ENCODE peak calls at places on chromosomes 7 and 10, in eight cellular contexts. V is spleen, O is AG04450, Z is dorsolateral prefrontal cortex, G is uterus, W is H7, D is lower lobe of right lung, M is GM23338. J is an unnamed sample.

GRCh38 chr7:100951172-100951571 is 1.8 kb downstream of the MUC3A start:
- DNase-seq in V (no peak), O (no peak), Z (no peak), G (no peak), W (peak; percentile 92), D (no peak), M (peak; percentile 97), J (no peak)

GRCh38 chr10:115095758-115096157 is 2.6 kb downstream of the ATRNL1 start:
- DNase-seq in V (no peak), O (no peak), Z (no peak), G (no peak), W (no peak), D (no peak), M (no peak), J (no peak)

GRCh38 chr7:141513720-141514119 is 37.5 kb upstream of the AGK start:
- DNase-seq in V (no peak), O (no peak), Z (no peak), G (no peak), W (no peak), D (no peak), M (no peak), J (no peak)

GRCh38 chr7:141201145-141201885 is 127.5 kb downstream of the TMEM178B start:
- DNase-seq in V (no peak), O (no peak), Z (no peak), G (no peak), W (peak; percentile 48), D (no peak), M (no peak), J (no peak)

GRCh38 chr10:36446873-36447272 is 678.5 kb upstream of the ANKRD30A start:
- DNase-seq in V (no peak), O (no peak), Z (no peak), G (peak; percentile 34), W (no peak), D (no peak), M (no peak), J (no peak)

GRCh38 chr10:132289439-132289838 is 18.3 kb downstream of the STK32C start:
- DNase-seq in V (no peak), O (no peak), Z (no peak), G (no peak), W (no peak), D (no peak), M (no peak), J (no peak)

GRCh38 chr10:21100871-21101514 is 203.9 kb upstream of the NEBL start:
- DNase-seq in V (no peak), O (no peak), Z (no peak), G (no peak), W (no peak), D (no peak), M (no peak), J (peak; percentile 52)

GRCh38 chr10:117533507-117534281 is 8.9 kb upstream of the EMX2 start:
- DNase-seq in V (no peak), O (no peak), Z (no peak), G (peak; percentile 90), W (no peak), D (no peak), M (no peak), J (peak; percentile 80)

GRCh38 chr10:8617792-8618191 is 563.3 kb downstream of the GATA3 start:
- DNase-seq in V (no peak), O (no peak), Z (no peak), G (no peak), W (no peak), D (no peak), M (no peak), J (no peak)

GRCh38 chr7:8277394-8277982 is 15.5 kb upstream of the ICA1 start:
- DNase-seq in V (no peak), O (no peak), Z (no peak), G (no peak), W (peak; percentile 66), D (no peak), M (peak; percentile 83), J (no peak)

GRCh38 chr10:2897619-2898508 is 169.5 kb upstream of the PFKP start:
- DNase-seq in V (no peak), O (no peak), Z (no peak), G (no peak), W (no peak), D (no peak), M (no peak), J (peak; percentile 5)

GRCh38 chr10:71046747-71047146 is 158.4 kb upstream of the PCBD1 start:
- DNase-seq in V (peak; percentile 34), O (no peak), Z (no peak), G (no peak), W (no peak), D (no peak), M (no peak), J (no peak)

GRCh38 chr10:43398939-43399871 is 9.8 kb downstream of the HNRNPF start:
- DNase-seq in V (no peak), O (no peak), Z (no peak), G (no peak), W (no peak), D (no peak), M (no peak), J (peak; percentile 74)

GRCh38 chr7:134089446-134089845 is 37.7 kb upstream of the LRGUK start:
- DNase-seq in V (no peak), O (no peak), Z (no peak), G (no peak), W (no peak), D (no peak), M (peak; percentile 68), J (no peak)

GRCh38 chr10:42932116-42932515 is 144.8 kb upstream of the RET start:
- DNase-seq in V (peak; percentile 65), O (no peak), Z (no peak), G (no peak), W (peak; percentile 6), D (peak; percentile 39), M (no peak), J (no peak)

GRCh38 chr10:456486-456885 is 233.0 kb downstream of the DIP2C start:
- DNase-seq in V (peak; percentile 37), O (no peak), Z (no peak), G (no peak), W (no peak), D (no peak), M (no peak), J (no peak)

GRCh38 chr10:70265032-70265689 is 18.6 kb downstream of the NPFFR1 start:
- DNase-seq in V (no peak), O (no peak), Z (no peak), G (no peak), W (peak; percentile 88), D (no peak), M (peak; percentile 91), J (no peak)

GRCh38 chr10:126889421-126889820 is 15.8 kb upstream of the DOCK1 start:
- DNase-seq in V (no peak), O (no peak), Z (no peak), G (no peak), W (no peak), D (no peak), M (no peak), J (no peak)

GRCh38 chr10:126892873-126893175 is 12.4 kb upstream of the DOCK1 start:
- DNase-seq in V (no peak), O (no peak), Z (no peak), G (no peak), W (no peak), D (no peak), M (no peak), J (no peak)

GRCh38 chr10:126892150-126892872 is 12.9 kb upstream of the DOCK1 start:
- DNase-seq in V (peak; percentile 52), O (no peak), Z (no peak), G (no peak), W (no peak), D (no peak), M (no peak), J (no peak)

GRCh38 chr10:126895214-126895781 is 9.9 kb upstream of the DOCK1 start:
- DNase-seq in V (peak; percentile 41), O (no peak), Z (no peak), G (no peak), W (no peak), D (no peak), M (no peak), J (no peak)

DNA sequence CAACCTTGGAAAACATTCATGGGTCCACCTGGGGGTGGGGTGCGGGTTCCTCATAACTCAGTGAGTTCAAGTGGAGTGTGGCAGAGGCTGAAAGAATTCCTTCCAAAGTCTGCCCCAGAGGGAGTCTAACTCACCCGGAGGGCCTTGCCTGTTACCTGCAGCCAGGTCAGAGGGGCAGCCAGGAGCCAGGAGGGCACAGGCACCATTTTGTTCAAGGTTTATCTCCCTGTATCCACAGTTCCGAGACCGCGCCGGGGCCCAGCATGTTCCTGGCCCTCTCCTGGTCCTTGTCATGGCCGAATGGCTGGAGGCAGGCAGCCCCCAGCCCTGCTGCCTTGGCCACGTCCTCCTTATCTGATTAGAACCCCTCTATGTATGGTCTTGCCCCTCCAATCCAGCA is 11.4 kb upstream of the DOCK1 start:
- DNase-seq in V (peak; percentile 59), O (no peak), Z (no peak), G (no peak), W (no peak), D (no peak), M (no peak), J (no peak)
- H3K4me3 ChIP-seq in V (no peak overlapping the region), O (no peak overlapping the region), Z (no peak overlapping the region), G (no peak overlapping the region), W (no peak overlapping the region), D (no peak overlapping the region), M (no peak overlapping the region), J (no peak overlapping the region)

GRCh38 chr10:124394583-124394982 is 24.1 kb downstream of the OAT start:
- DNase-seq in V (no peak), O (no peak), Z (no peak), G (no peak), W (no peak), D (no peak), M (no peak), J (no peak)
- H3K4me3 ChIP-seq in V (no peak overlapping the region), O (no peak overlapping the region), Z (no peak overlapping the region), G (no peak overlapping the region), W (no peak overlapping the region), D (no peak overlapping the region), M (no peak overlapping the region), J (no peak overlapping the region)

GRCh38 chr10:127743205-127743604 is 6.2 kb downstream of the FOXI2 start:
- DNase-seq in V (no peak), O (no peak), Z (no peak), G (no peak), W (no peak), D (no peak), M (no peak), J (no peak)
- H3K4me3 ChIP-seq in V (no peak overlapping the region), O (no peak overlapping the region), Z (no peak overlapping the region), G (no peak overlapping the region), W (no peak overlapping the region), D (no peak overlapping the region), M (no peak overlapping the region), J (no peak overlapping the region)

DNA sequence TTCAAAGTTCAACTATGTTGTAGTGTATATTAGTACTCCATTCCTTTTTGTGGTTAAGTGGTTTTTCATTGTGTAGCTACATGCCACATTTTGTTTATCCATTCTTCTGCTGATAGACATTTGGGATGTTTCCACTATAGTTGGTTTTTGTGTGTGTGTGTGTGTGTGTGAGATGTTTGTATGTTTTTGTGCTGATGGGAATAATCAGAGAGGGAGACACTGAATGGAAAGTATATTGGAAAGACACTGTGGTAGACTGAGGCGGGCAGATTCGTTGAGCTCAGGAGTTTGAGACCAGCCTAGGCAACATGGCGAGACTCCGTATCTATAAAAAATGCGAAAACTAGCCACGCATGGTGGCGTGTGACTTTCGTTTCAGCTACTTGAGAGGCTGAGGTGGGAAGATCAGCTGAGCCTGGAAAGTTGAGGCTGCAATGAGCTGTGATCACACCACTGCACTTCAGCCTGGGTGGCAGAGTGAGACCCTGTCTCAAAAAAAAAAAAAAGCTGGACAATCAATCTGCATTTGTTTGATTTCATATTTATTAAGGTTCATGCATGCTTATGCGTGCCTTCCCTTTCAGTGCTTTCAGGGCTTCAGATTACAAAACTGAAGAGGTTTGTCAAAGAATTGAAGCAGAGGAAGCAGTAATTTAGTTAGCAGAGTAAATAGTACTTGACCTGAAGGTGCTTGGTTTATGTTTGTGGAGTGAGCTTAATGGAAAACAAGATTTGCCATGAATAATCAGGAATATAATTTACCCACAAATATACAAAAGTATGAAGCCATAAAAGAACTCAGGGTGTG is 14.7 kb downstream of the SEC24C start:
- DNase-seq in V (no peak), O (no peak), Z (no peak), G (no peak), W (no peak), D (no peak), M (no peak), J (no peak)
- H3K4me3 ChIP-seq in V (peak overlapping the region; percentile 2), O (no peak overlapping the region), Z (no peak overlapping the region), G (no peak overlapping the region), W (no peak overlapping the region), D (no peak overlapping the region), M (no peak overlapping the region), J (no peak overlapping the region)